ENCODE peak calls at places on chromosomes 3 and 15, in ten cellular contexts. N is neural crest cell; K is neural progenitor cell; L is CD8-positive, alpha-beta memory T cell; A is EL; F is activated CD4-positive, alpha-beta T cell treated with anti-CD3 and anti-CD28 coated beads, Interleukin-2, amount 50 U/mL, for 24 hours; X is HEK293T; S is fibroblast of the aortic adventitia; G is iPS DF 19.7; P is psoas muscle. J is an unnamed sample.

GRCh38 chr3:45269952-45270351 is 43.9 kb upstream of the TMEM158 start:
- DNase-seq in N (no peak), K (no peak), L (no peak), A (no peak), F (no peak), X (no peak), S (no peak), G (no peak), P (no peak), J (no peak)

GRCh38 chr3:84555629-84556028 is 403.2 kb upstream of the CADM2 start:
- DNase-seq in N (no peak), K (no peak), L (no peak), A (no peak), F (no peak), X (no peak), S (no peak), G (no peak), P (no peak), J (no peak)

GRCh38 chr3:23202203-23202920 is 765 bp upstream of the UBE2E2 start:
- DNase-seq in N (no peak), K (no peak), L (no peak), A (peak), F (no peak), X (peak), S (peak), G (no peak), P (no peak), J (no peak)

GRCh38 chr15:51759557-51760070 is 8.2 kb downstream of the TMOD2 start:
- DNase-seq in N (no peak), K (peak), L (no peak), A (peak), F (no peak), X (no peak), S (peak), G (no peak), P (no peak), J (no peak)

GRCh38 chr15:101445562-101446526 is 43.7 kb downstream of the PCSK6 start:
- DNase-seq in N (no peak), K (no peak), L (no peak), A (peak), F (no peak), X (no peak), S (peak), G (no peak), P (peak), J (no peak)

GRCh38 chr3:154241496-154241895 is 82.8 kb downstream of the DHX36 start:
- DNase-seq in N (no peak), K (no peak), L (no peak), A (no peak), F (no peak), X (no peak), S (no peak), G (no peak), P (no peak), J (no peak)

GRCh38 chr15:29449136-29449535 is 179.5 kb upstream of the NSMCE3 start:
- DNase-seq in N (peak), K (peak), L (no peak), A (no peak), F (no peak), X (peak), S (no peak), G (peak), P (no peak), J (no peak)

GRCh38 chr3:163476179-163476578 is 1602.1 kb downstream of the SI start:
- DNase-seq in N (no peak), K (no peak), L (no peak), A (no peak), F (no peak), X (no peak), S (no peak), G (no peak), P (no peak), J (no peak)

GRCh38 chr15:68599560-68600071 is 20.8 kb downstream of the CORO2B start:
- DNase-seq in N (peak), K (peak), L (no peak), A (peak), F (no peak), X (no peak), S (peak), G (no peak), P (no peak), J (peak)

GRCh38 chr3:104878395-104878794 is 488.3 kb upstream of the ALCAM start:
- DNase-seq in N (no peak), K (no peak), L (no peak), A (no peak), F (no peak), X (no peak), S (peak), G (no peak), P (no peak), J (no peak)

GRCh38 chr3:39435006-39435748 is 28.7 kb downstream of the RPSA start:
- DNase-seq in N (no peak), K (no peak), L (no peak), A (no peak), F (no peak), X (no peak), S (peak), G (no peak), P (no peak), J (no peak)

GRCh38 chr3:169542347-169542751 is 121.2 kb downstream of the MECOM start:
- DNase-seq in N (no peak), K (no peak), L (no peak), A (no peak), F (no peak), X (peak), S (peak), G (no peak), P (no peak), J (no peak)

GRCh38 chr3:156626104-156626503 is 48.3 kb upstream of the TIPARP start:
- DNase-seq in N (no peak), K (no peak), L (no peak), A (no peak), F (no peak), X (no peak), S (no peak), G (no peak), P (no peak), J (no peak)

GRCh38 chr3:58833501-58833900 is 166.9 kb upstream of the FAM3D start:
- DNase-seq in N (no peak), K (no peak), L (no peak), A (no peak), F (no peak), X (no peak), S (peak), G (no peak), P (no peak), J (no peak)

GRCh38 chr3:122606330-122606729 is 28.9 kb downstream of the PARP15 start:
- DNase-seq in N (no peak), K (no peak), L (no peak), A (no peak), F (no peak), X (no peak), S (no peak), G (no peak), P (no peak), J (no peak)

GRCh38 chr15:68271854-68272471 is 5.6 kb upstream of the FEM1B start:
- DNase-seq in N (no peak), K (peak), L (no peak), A (peak), F (no peak), X (peak), S (peak), G (no peak), P (peak), J (no peak)

GRCh38 chr15:38894260-38894948 is 329.8 kb upstream of the RASGRP1 start:
- DNase-seq in N (no peak), K (no peak), L (no peak), A (peak), F (no peak), X (no peak), S (peak), G (no peak), P (no peak), J (no peak)

GRCh38 chr15:98518823-98519561 is 129.3 kb upstream of the IGF1R start:
- DNase-seq in N (peak), K (peak), L (peak), A (peak), F (peak), X (peak), S (peak), G (peak), P (no peak), J (no peak)

GRCh38 chr15:65416845-65417416 is 5.8 kb downstream of the IGDCC4 start:
- DNase-seq in N (no peak), K (peak), L (no peak), A (no peak), F (no peak), X (no peak), S (peak), G (peak), P (peak), J (no peak)

GRCh38 chr3:144840866-144841265 is 869.2 kb downstream of the DIPK2A start:
- DNase-seq in N (no peak), K (no peak), L (no peak), A (no peak), F (no peak), X (no peak), S (peak), G (no peak), P (no peak), J (no peak)

GRCh38 chr15:75836953-75837321 is 6.3 kb upstream of the UBE2Q2 start:
- DNase-seq in N (no peak), K (no peak), L (no peak), A (peak), F (no peak), X (no peak), S (peak), G (no peak), P (peak), J (no peak)

GRCh38 chr3:170876537-170876936 is 6.5 kb upstream of the RPL22L1 start:
- DNase-seq in N (no peak), K (no peak), L (no peak), A (no peak), F (no peak), X (no peak), S (no peak), G (no peak), P (no peak), J (no peak)

GRCh38 chr3:49278548-49278947 is 1.5 kb upstream of the C3orf62 start:
- DNase-seq in N (no peak), K (no peak), L (no peak), A (no peak), F (no peak), X (no peak), S (peak), G (no peak), P (no peak), J (no peak)

GRCh38 chr3:47006145-47006651 is 26.7 kb downstream of the NBEAL2 start:
- DNase-seq in N (no peak), K (no peak), L (no peak), A (no peak), F (no peak), X (no peak), S (no peak), G (no peak), P (no peak), J (no peak)

GRCh38 chr15:88700716-88701115 is 61.9 kb downstream of the ISG20 start:
- DNase-seq in N (no peak), K (no peak), L (no peak), A (no peak), F (no peak), X (no peak), S (no peak), G (no peak), P (no peak), J (no peak)

GRCh38 chr15:59594991-59595390 is 16.6 kb upstream of the GCNT3 start:
- DNase-seq in N (no peak), K (no peak), L (no peak), A (no peak), F (no peak), X (no peak), S (no peak), G (no peak), P (no peak), J (no peak)

GRCh38 chr3:31610700-31611275 is 78.1 kb downstream of the STT3B start:
- DNase-seq in N (no peak), K (peak), L (no peak), A (peak), F (no peak), X (peak), S (peak), G (no peak), P (no peak), J (no peak)

GRCh38 chr3:18238721-18239331 is 186.3 kb downstream of the SATB1 start:
- DNase-seq in N (no peak), K (no peak), L (no peak), A (no peak), F (no peak), X (no peak), S (no peak), G (no peak), P (no peak), J (no peak)

GRCh38 chr3:48130321-48130881 is 57.8 kb downstream of the CDC25A start:
- DNase-seq in N (no peak), K (no peak), L (no peak), A (peak), F (no peak), X (peak), S (peak), G (no peak), P (peak), J (peak)

GRCh38 chr3:153980252-153980590 is 141.0 kb upstream of the ARHGEF26 start:
- DNase-seq in N (no peak), K (no peak), L (no peak), A (no peak), F (no peak), X (no peak), S (no peak), G (no peak), P (no peak), J (no peak)

GRCh38 chr3:124745756-124746155 is 15.5 kb downstream of the UMPS start:
- DNase-seq in N (no peak), K (no peak), L (no peak), A (no peak), F (no peak), X (no peak), S (no peak), G (no peak), P (no peak), J (no peak)

GRCh38 chr15:100721758-100722550 is 119.6 kb downstream of the ASB7 start:
- DNase-seq in N (no peak), K (no peak), L (no peak), A (peak), F (no peak), X (no peak), S (peak), G (no peak), P (peak), J (peak)

J was measured in nucleus accumbens.